ENCODE peak calls at places on chromosome 7, in four cellular contexts. S is upper lobe of left lung, L is A549, M is ovary. W is an unnamed sample.

GRCh38 chr7:70267381-70267780 is 669.1 kb downstream of the AUTS2 start:
- DNase-seq in S (no peak), L (no peak), M (no peak), W (no peak)

GRCh38 chr7:1359051-1359400 is 100.2 kb downstream of the MICALL2 start:
- DNase-seq in S (peak; percentile 52), L (no peak), M (no peak), W (peak; percentile 62)

GRCh38 chr7:50739744-50740455 is 42.8 kb downstream of the GRB10 start:
- DNase-seq in S (no peak), L (no peak), M (no peak), W (no peak)

GRCh38 chr7:82050134-82050533 is 280.3 kb upstream of the HGF start:
- DNase-seq in S (no peak), L (peak; percentile 70), M (no peak), W (no peak)

GRCh38 chr7:16850772-16851466 is 30.9 kb downstream of the AGR3 start:
- DNase-seq in S (peak; percentile 77), L (no peak), M (no peak), W (no peak)

GRCh38 chr7:145732521-145732920 is 384.1 kb upstream of the CNTNAP2 start:
- DNase-seq in S (no peak), L (no peak), M (no peak), W (no peak)

GRCh38 chr7:40221836-40222235 is 87.0 kb downstream of the SUGCT start:
- DNase-seq in S (no peak), L (no peak), M (no peak), W (no peak)

GRCh38 chr7:129947001-129947400 is 5.8 kb downstream of the UBE2H start:
- DNase-seq in S (no peak), L (no peak), M (no peak), W (no peak)

GRCh38 chr7:82741493-82741892 is 297.9 kb upstream of the CACNA2D1 start:
- DNase-seq in S (no peak), L (no peak), M (no peak), W (no peak)

GRCh38 chr7:25478925-25479324 is 250.6 kb upstream of the NPVF start:
- DNase-seq in S (no peak), L (no peak), M (no peak), W (no peak)

GRCh38 chr7:30705008-30705407 is 22.8 kb upstream of the CRHR2 start:
- DNase-seq in S (no peak), L (no peak), M (no peak), W (no peak)

GRCh38 chr7:85516675-85517074 is 329.8 kb upstream of the SEMA3D start:
- DNase-seq in S (no peak), L (no peak), M (no peak), W (no peak)

GRCh38 chr7:139035588-139036353 is at the start of gene ZC3HAV1L:
- DNase-seq in S (peak; percentile 92), L (peak; percentile 90), M (peak; percentile 83), W (no peak)

GRCh38 chr7:112266141-112266540 is 59.6 kb downstream of the ZNF277 start:
- DNase-seq in S (no peak), L (no peak), M (no peak), W (no peak)

GRCh38 chr7:16421333-16422099 is at the start of gene CRPPA:
- DNase-seq in S (peak; percentile 90), L (no peak), M (peak; percentile 60), W (no peak)

GRCh38 chr7:158310924-158311713 is 276.5 kb downstream of the PTPRN2 start:
- DNase-seq in S (no peak), L (no peak), M (no peak), W (no peak)

GRCh38 chr7:144957998-144958397 is 122.1 kb upstream of the TPK1 start:
- DNase-seq in S (no peak), L (no peak), M (no peak), W (no peak)

GRCh38 chr7:45597286-45597984 is 23.3 kb downstream of the ADCY1 start:
- DNase-seq in S (no peak), L (no peak), M (no peak), W (no peak)

GRCh38 chr7:157011333-157012112 is 1.1 kb upstream of the MNX1 start:
- DNase-seq in S (peak; percentile 45), L (no peak), M (no peak), W (peak; percentile 49)

GRCh38 chr7:71507665-71508064 is 375.7 kb downstream of the GALNT17 start:
- DNase-seq in S (no peak), L (no peak), M (no peak), W (no peak)

GRCh38 chr7:110645616-110646015 is 445.3 kb upstream of the LRRN3 start:
- DNase-seq in S (no peak), L (no peak), M (no peak), W (no peak)

GRCh38 chr7:2474224-2474623 is 2.0 kb downstream of the GRIFIN start:
- DNase-seq in S (peak; percentile 52), L (no peak), M (no peak), W (no peak)

GRCh38 chr7:1883834-1884582 is 213.9 kb downstream of the ELFN1 start:
- DNase-seq in S (peak; percentile 67), L (no peak), M (no peak), W (no peak)

GRCh38 chr7:25619963-25620799 is 391.9 kb upstream of the NPVF start:
- DNase-seq in S (no peak), L (no peak), M (no peak), W (no peak)

GRCh38 chr7:155647734-155648133 is 3.3 kb downstream of the RBM33 start:
- DNase-seq in S (no peak), L (no peak), M (no peak), W (no peak)

GRCh38 chr7:155646669-155647068 is 2.2 kb downstream of the RBM33 start:
- DNase-seq in S (no peak), L (no peak), M (no peak), W (no peak)

GRCh38 chr7:155648752-155649339 is 4.4 kb downstream of the RBM33 start:
- DNase-seq in S (no peak), L (no peak), M (no peak), W (no peak)

GRCh38 chr7:155645652-155646051 is 1.2 kb downstream of the RBM33 start:
- DNase-seq in S (no peak), L (no peak), M (no peak), W (no peak)

GRCh38 chr7:155647302-155647701 is 2.8 kb downstream of the RBM33 start:
- DNase-seq in S (no peak), L (no peak), M (no peak), W (no peak)
- H3K4me1 ChIP-seq in S (peaks cover 26% of the 10 kb centered on the region), L (peaks cover 23% of the 10 kb centered on the region), M (peaks cover 12% of the 10 kb centered on the region), W (peaks cover 19% of the 10 kb centered on the region)

GRCh38 chr7:44368455-44368854 is 43.1 kb upstream of the CAMK2B start:
- DNase-seq in S (no peak), L (no peak), M (no peak), W (no peak)
- TF ChIP-seq EP300 in S (no peak), L (no peak), M (no peak), W (no peak)

GRCh38 chr7:37448057-37448636 is 517 bp downstream of the ELMO1 start:
- DNase-seq in S (no peak), L (peak; percentile 10), M (no peak), W (peak; percentile 68)

GRCh38 chr7:37442268-37442667 is 6.4 kb downstream of the ELMO1 start:
- DNase-seq in S (no peak), L (no peak), M (no peak), W (no peak)

GRCh38 chr7:37446371-37446770 is 2.3 kb downstream of the ELMO1 start:
- DNase-seq in S (no peak), L (no peak), M (no peak), W (no peak)

GRCh38 chr7:37445800-37446199 is 2.9 kb downstream of the ELMO1 start:
- DNase-seq in S (no peak), L (no peak), M (no peak), W (no peak)

DNA sequence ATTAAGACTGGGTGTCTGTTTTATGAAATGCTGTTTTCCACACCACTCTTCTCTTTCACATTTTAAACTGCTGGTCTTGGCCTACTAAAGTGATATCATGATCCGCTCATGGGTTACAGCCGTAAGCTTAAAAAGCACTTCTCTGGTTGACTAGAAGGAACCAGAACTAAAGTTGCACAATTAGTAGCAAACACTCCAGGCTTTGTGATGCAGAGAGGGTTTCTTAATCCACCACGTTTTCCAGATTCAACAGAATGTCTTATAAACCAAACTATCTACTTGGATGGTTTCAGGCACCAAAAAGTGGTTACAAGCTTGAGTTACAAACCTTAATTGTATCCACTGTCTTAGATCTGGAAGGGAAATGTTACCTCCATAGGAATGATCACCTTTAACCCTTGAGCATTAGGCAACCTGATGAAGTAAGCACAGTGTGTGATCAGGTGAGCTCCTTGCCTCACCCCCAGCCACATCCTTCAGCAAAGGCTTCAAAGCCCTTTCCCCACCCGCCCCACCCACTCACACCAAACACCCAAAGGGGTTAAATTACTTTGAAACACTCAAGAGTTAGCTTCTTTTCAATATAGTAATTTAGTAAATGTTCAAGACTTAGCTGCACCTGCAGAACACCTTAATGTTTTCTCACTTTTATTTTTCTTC is 3.5 kb downstream of the ELMO1 start:
- DNase-seq in S (no peak), L (no peak), M (no peak), W (no peak)
- H3K4me1 ChIP-seq in S (peaks cover 44% of the 10 kb centered on the region), L (peaks cover 6% of the 10 kb centered on the region), M (peaks cover 3% of the 10 kb centered on the region), W (peaks cover 39% of the 10 kb centered on the region)

GRCh38 chr7:55375237-55375636 is 10.1 kb downstream of the LANCL2 start:
- DNase-seq in S (no peak), L (no peak), M (no peak), W (no peak)
- TF ChIP-seq EP300 in S (no peak), L (no peak), M (no peak), W (no peak)

GRCh38 chr7:151838861-151839381 is 38.0 kb downstream of the PRKAG2 start:
- DNase-seq in S (peak; percentile 87), L (no peak), M (no peak), W (no peak)
- H3K4me1 ChIP-seq in S (peaks cover 24% of the 10 kb centered on the region), L (peaks cover 7% of the 10 kb centered on the region), M (peaks cover 4% of the 10 kb centered on the region), W (peaks cover 24% of the 10 kb centered on the region)